ENCODE peak calls at places on chromosome 21, in five cellular contexts. One of them, this sample, is unnamed.

GRCh38 chr21:43361493-43362296 is 65.2 kb downstream of the SIK1 start:
- DNase-seq in HepG2: no peak
- DNase-seq in GM12864: peak; percentile 63
- DNase-seq in A549: no peak
- DNase-seq in kidney: peak; percentile 90
- DNase-seq in this sample: peak; percentile 52

GRCh38 chr21:36124395-36124794 is 10.5 kb upstream of the CBR3 start:
- DNase-seq in HepG2: no peak
- DNase-seq in GM12864: no peak
- DNase-seq in A549: no peak
- DNase-seq in kidney: no peak
- DNase-seq in this sample: no peak

GRCh38 chr21:44051462-44051941 is 39.4 kb downstream of the TRAPPC10 start:
- DNase-seq in HepG2: no peak
- DNase-seq in GM12864: peak; percentile 27
- DNase-seq in A549: no peak
- DNase-seq in kidney: peak; percentile 84
- DNase-seq in this sample: no peak

GRCh38 chr21:25350056-25350455 is 257.2 kb downstream of the MRPL39 start:
- DNase-seq in HepG2: no peak
- DNase-seq in GM12864: no peak
- DNase-seq in A549: no peak
- DNase-seq in kidney: no peak
- DNase-seq in this sample: peak; percentile 12

GRCh38 chr21:33444499-33444898 is 35.3 kb downstream of the TMEM50B start:
- DNase-seq in HepG2: no peak
- DNase-seq in GM12864: no peak
- DNase-seq in A549: no peak
- DNase-seq in kidney: no peak
- DNase-seq in this sample: no peak

GRCh38 chr21:17612023-17612564 is 607 bp downstream of the BTG3 start:
- DNase-seq in HepG2: no peak
- DNase-seq in GM12864: no peak
- DNase-seq in A549: peak; percentile 29
- DNase-seq in kidney: peak; percentile 84
- DNase-seq in this sample: peak; percentile 63

GRCh38 chr21:26710155-26710554 is 135.1 kb downstream of the ADAMTS1 start:
- DNase-seq in HepG2: no peak
- DNase-seq in GM12864: no peak
- DNase-seq in A549: no peak
- DNase-seq in kidney: no peak
- DNase-seq in this sample: no peak

GRCh38 chr21:27134513-27134912 is 167.6 kb upstream of the ADAMTS5 start:
- DNase-seq in HepG2: no peak
- DNase-seq in GM12864: no peak
- DNase-seq in A549: no peak
- DNase-seq in kidney: no peak
- DNase-seq in this sample: no peak

GRCh38 chr21:44516342-44516741 is 23.7 kb downstream of the KRTAP10-1 start:
- DNase-seq in HepG2: no peak
- DNase-seq in GM12864: no peak
- DNase-seq in A549: no peak
- DNase-seq in kidney: peak; percentile 55
- DNase-seq in this sample: no peak

GRCh38 chr21:26842976-26843911 is 2.0 kb downstream of the ADAMTS1 start:
- DNase-seq in HepG2: no peak
- DNase-seq in GM12864: no peak
- DNase-seq in A549: peak; percentile 67
- DNase-seq in kidney: peak; percentile 96
- DNase-seq in this sample: peak; percentile 95

GRCh38 chr21:28427356-28428022 is 565.2 kb downstream of the LTN1 start:
- DNase-seq in HepG2: no peak
- DNase-seq in GM12864: no peak
- DNase-seq in A549: no peak
- DNase-seq in kidney: no peak
- DNase-seq in this sample: no peak

GRCh38 chr21:27831821-27832569 is 865.1 kb upstream of the ADAMTS5 start:
- DNase-seq in HepG2: no peak
- DNase-seq in GM12864: no peak
- DNase-seq in A549: no peak
- DNase-seq in kidney: no peak
- DNase-seq in this sample: no peak

GRCh38 chr21:29237110-29238051 is 61.3 kb upstream of the BACH1 start:
- DNase-seq in HepG2: no peak
- DNase-seq in GM12864: no peak
- DNase-seq in A549: no peak
- DNase-seq in kidney: no peak
- DNase-seq in this sample: no peak

GRCh38 chr21:43917515-43918384 is 52.7 kb downstream of the AGPAT3 start:
- DNase-seq in HepG2: peak; percentile 40
- DNase-seq in GM12864: no peak
- DNase-seq in A549: no peak
- DNase-seq in kidney: peak; percentile 22
- DNase-seq in this sample: no peak

GRCh38 chr21:29114765-29115164 is 15.7 kb upstream of the MAP3K7CL start:
- DNase-seq in HepG2: no peak
- DNase-seq in GM12864: no peak
- DNase-seq in A549: peak; percentile 67
- DNase-seq in kidney: no peak
- DNase-seq in this sample: no peak

GRCh38 chr21:29287383-29287782 is 11.3 kb upstream of the BACH1 start:
- DNase-seq in HepG2: peak; percentile 35
- DNase-seq in GM12864: no peak
- DNase-seq in A549: no peak
- DNase-seq in kidney: no peak
- DNase-seq in this sample: no peak

GRCh38 chr21:28750565-28750964 is 242.1 kb downstream of the LTN1 start:
- DNase-seq in HepG2: no peak
- DNase-seq in GM12864: no peak
- DNase-seq in A549: no peak
- DNase-seq in kidney: no peak
- DNase-seq in this sample: no peak

GRCh38 chr21:28688381-28688780 is 304.3 kb downstream of the LTN1 start:
- DNase-seq in HepG2: no peak
- DNase-seq in GM12864: no peak
- DNase-seq in A549: no peak
- DNase-seq in kidney: no peak
- DNase-seq in this sample: no peak

GRCh38 chr21:43280949-43281633 is 112.3 kb downstream of the CRYAA start:
- DNase-seq in HepG2: no peak
- DNase-seq in GM12864: no peak
- DNase-seq in A549: no peak
- DNase-seq in kidney: peak; percentile 65
- DNase-seq in this sample: no peak

GRCh38 chr21:43766734-43767497 is 9.2 kb downstream of the CSTB start:
- DNase-seq in HepG2: no peak
- DNase-seq in GM12864: no peak
- DNase-seq in A549: peak; percentile 67
- DNase-seq in kidney: no peak
- DNase-seq in this sample: peak; percentile 67

GRCh38 chr21:26447932-26448331 is 125.2 kb downstream of the CYYR1 start:
- DNase-seq in HepG2: no peak
- DNase-seq in GM12864: no peak
- DNase-seq in A549: no peak
- DNase-seq in kidney: no peak
- DNase-seq in this sample: no peak

GRCh38 chr21:29053011-29053553 is 20.4 kb downstream of the CCT8 start:
- DNase-seq in HepG2: no peak
- DNase-seq in GM12864: no peak
- DNase-seq in A549: no peak
- DNase-seq in kidney: no peak
- DNase-seq in this sample: no peak

GRCh38 chr21:45820171-45821091 is 161.1 kb upstream of the COL6A1 start:
- DNase-seq in HepG2: peak; percentile 78
- DNase-seq in GM12864: peak; percentile 33
- DNase-seq in A549: peak; percentile 82
- DNase-seq in kidney: peak; percentile 88
- DNase-seq in this sample: peak; percentile 96

GRCh38 chr21:45819478-45820170 is 161.9 kb upstream of the COL6A1 start:
- DNase-seq in HepG2: no peak
- DNase-seq in GM12864: no peak
- DNase-seq in A549: no peak
- DNase-seq in kidney: no peak
- DNase-seq in this sample: peak; percentile 6

GRCh38 chr21:45818276-45818903 is 163.2 kb upstream of the COL6A1 start:
- DNase-seq in HepG2: no peak
- DNase-seq in GM12864: peak; percentile 21
- DNase-seq in A549: peak; percentile 70
- DNase-seq in kidney: no peak
- DNase-seq in this sample: peak; percentile 11

GRCh38 chr21:45817345-45817744 is 164.2 kb upstream of the COL6A1 start:
- DNase-seq in HepG2: no peak
- DNase-seq in GM12864: no peak
- DNase-seq in A549: no peak
- DNase-seq in kidney: no peak
- DNase-seq in this sample: no peak

DNA sequence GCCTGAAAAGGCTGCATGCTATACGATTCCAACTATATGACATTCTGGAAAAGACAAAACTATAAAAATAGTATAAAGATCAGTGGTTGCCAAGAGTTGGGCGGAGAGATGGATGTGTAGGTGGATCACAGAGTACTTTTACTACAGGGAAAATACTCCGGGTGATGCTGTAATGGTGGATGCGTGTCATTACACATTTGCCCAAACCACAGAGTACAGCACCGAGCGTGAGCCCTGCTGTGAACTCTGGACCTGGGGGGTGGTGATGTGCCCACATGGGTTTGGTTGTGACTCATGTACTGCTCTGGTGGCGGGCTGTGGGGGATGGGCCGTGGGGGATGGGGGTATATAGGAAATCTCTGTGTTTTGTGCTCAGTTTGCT is 162.7 kb upstream of the COL6A1 start:
- DNase-seq in HepG2: peak; percentile 73
- DNase-seq in GM12864: peak; percentile 40
- DNase-seq in A549: peak; percentile 51
- DNase-seq in kidney: no peak
- DNase-seq in this sample: peak; percentile 69
- TF ChIP-seq CTCF in HepG2: no peak
- TF ChIP-seq CTCF in GM12864: no peak
- TF ChIP-seq CTCF in A549: no peak
- TF ChIP-seq CTCF in kidney: no peak
- TF ChIP-seq CTCF in this sample: no peak

DNA sequence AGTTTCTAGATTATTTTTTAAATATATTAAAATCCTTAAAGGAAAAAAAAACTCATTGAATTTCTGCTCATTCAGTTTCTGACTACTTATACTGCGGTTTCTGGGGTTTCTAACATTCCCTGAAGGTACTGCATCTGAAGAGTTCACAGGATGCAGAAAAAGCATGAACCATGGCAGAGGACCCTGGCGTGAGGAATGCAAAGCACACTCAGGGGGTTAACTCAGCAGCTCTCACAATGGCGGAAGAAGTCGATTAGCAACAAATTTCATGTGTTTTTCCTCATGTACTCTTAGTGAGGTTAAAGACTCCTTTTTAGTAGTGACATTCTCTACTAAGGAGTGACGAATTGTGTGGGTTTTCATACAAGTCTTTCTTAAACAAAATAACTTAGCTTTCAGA is 975.6 kb downstream of the NCAM2 start:
- DNase-seq in HepG2: no peak
- DNase-seq in GM12864: no peak
- DNase-seq in A549: no peak
- DNase-seq in kidney: no peak
- DNase-seq in this sample: no peak
- TF ChIP-seq CTCF in HepG2: no peak
- TF ChIP-seq CTCF in GM12864: no peak
- TF ChIP-seq CTCF in A549: no peak
- TF ChIP-seq CTCF in kidney: no peak
- TF ChIP-seq CTCF in this sample: no peak

DNA sequence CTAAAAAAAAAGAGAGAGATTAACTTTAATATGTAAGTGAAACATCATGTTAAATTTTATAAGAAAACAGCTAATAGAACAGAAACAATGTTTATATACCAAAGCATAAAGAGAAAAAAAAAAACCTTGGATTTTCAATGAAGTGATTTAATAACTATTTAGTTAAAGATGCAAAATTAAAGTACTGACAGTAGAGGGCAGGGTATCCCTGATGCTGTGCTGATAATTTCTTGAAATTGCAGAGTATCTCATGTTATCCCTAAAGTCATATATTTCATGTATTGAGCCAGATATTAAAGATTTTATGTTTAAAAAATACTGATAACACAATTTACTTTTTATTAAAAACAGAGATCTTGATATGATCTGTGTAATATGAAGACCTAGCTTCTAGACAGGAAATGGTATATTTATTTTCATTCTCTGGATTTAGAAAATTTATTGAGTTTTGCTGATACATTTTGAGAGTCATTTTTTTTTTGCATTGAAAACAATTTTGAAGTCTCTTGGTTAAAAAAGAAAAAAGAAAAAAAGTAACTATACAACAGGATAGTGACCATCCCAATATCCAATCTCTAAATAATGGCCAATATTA is 273.2 kb downstream of the USP25 start:
- DNase-seq in HepG2: no peak
- DNase-seq in GM12864: no peak
- DNase-seq in A549: peak; percentile 20
- DNase-seq in kidney: no peak
- DNase-seq in this sample: no peak
- TF ChIP-seq CTCF in HepG2: no peak
- TF ChIP-seq CTCF in GM12864: no peak
- TF ChIP-seq CTCF in A549: peak; percentile 51
- TF ChIP-seq CTCF in kidney: peak; percentile 17
- TF ChIP-seq CTCF in this sample: peak; percentile 60

GRCh38 chr21:37146320-37147225 is 73.5 kb downstream of the TTC3 start:
- DNase-seq in HepG2: no peak
- DNase-seq in GM12864: no peak
- DNase-seq in A549: no peak
- DNase-seq in kidney: no peak
- DNase-seq in this sample: no peak

GRCh38 chr21:37149411-37149810 is 76.4 kb downstream of the TTC3 start:
- DNase-seq in HepG2: peak; percentile 4
- DNase-seq in GM12864: no peak
- DNase-seq in A549: no peak
- DNase-seq in kidney: no peak
- DNase-seq in this sample: no peak

GRCh38 chr21:37139902-37140301 is 66.8 kb downstream of the TTC3 start:
- DNase-seq in HepG2: no peak
- DNase-seq in GM12864: no peak
- DNase-seq in A549: no peak
- DNase-seq in kidney: no peak
- DNase-seq in this sample: no peak

GRCh38 chr21:37145635-37146111 is 72.6 kb downstream of the TTC3 start:
- DNase-seq in HepG2: no peak
- DNase-seq in GM12864: no peak
- DNase-seq in A549: no peak
- DNase-seq in kidney: no peak
- DNase-seq in this sample: no peak
- TF ChIP-seq CTCF in HepG2: no peak
- TF ChIP-seq CTCF in GM12864: no peak
- TF ChIP-seq CTCF in A549: no peak
- TF ChIP-seq CTCF in kidney: no peak
- TF ChIP-seq CTCF in this sample: no peak

This sample was measured in hepatocyte.